ENCODE peak calls at places on chromosomes 12 and 14, in four cellular contexts. One of them, this sample, is unnamed.

GRCh38 chr12:52173526-52173925 is 18.3 kb downstream of the KRT80 start:
- DNase-seq in ovary: no peak
- DNase-seq in RWPE1: no peak
- DNase-seq in MM.1S: no peak
- DNase-seq in this sample: no peak

GRCh38 chr12:10304161-10304574 is 3.5 kb upstream of the KLRD1 start:
- DNase-seq in ovary: no peak
- DNase-seq in RWPE1: no peak
- DNase-seq in MM.1S: no peak
- DNase-seq in this sample: no peak

GRCh38 chr12:98948566-98948965 is 303.5 kb downstream of the APAF1 start:
- DNase-seq in ovary: no peak
- DNase-seq in RWPE1: no peak
- DNase-seq in MM.1S: no peak
- DNase-seq in this sample: no peak

GRCh38 chr12:5546616-5547015 is 114.7 kb downstream of the NTF3 start:
- DNase-seq in ovary: no peak
- DNase-seq in RWPE1: no peak
- DNase-seq in MM.1S: no peak
- DNase-seq in this sample: no peak

GRCh38 chr14:73713206-73713803 is 879 bp downstream of the PNMA1 start:
- DNase-seq in ovary: no peak
- DNase-seq in RWPE1: peak; percentile 41
- DNase-seq in MM.1S: no peak
- DNase-seq in this sample: no peak

GRCh38 chr12:103801709-103802585 is 39.1 kb downstream of the NT5DC3 start:
- DNase-seq in ovary: no peak
- DNase-seq in RWPE1: peak; percentile 31
- DNase-seq in MM.1S: no peak
- DNase-seq in this sample: no peak

GRCh38 chr12:6307521-6307920 is 3.0 kb upstream of the PLEKHG6 start:
- DNase-seq in ovary: no peak
- DNase-seq in RWPE1: no peak
- DNase-seq in MM.1S: no peak
- DNase-seq in this sample: peak; percentile 60

GRCh38 chr12:116525418-116526001 is 33.7 kb upstream of the MAP1LC3B2 start:
- DNase-seq in ovary: peak; percentile 66
- DNase-seq in RWPE1: peak; percentile 84
- DNase-seq in MM.1S: no peak
- DNase-seq in this sample: peak; percentile 84

GRCh38 chr12:107929436-107929835 is 154.9 kb downstream of the ASCL4 start:
- DNase-seq in ovary: no peak
- DNase-seq in RWPE1: peak; percentile 34
- DNase-seq in MM.1S: no peak
- DNase-seq in this sample: no peak

GRCh38 chr14:86799244-86799647 is 1193.7 kb downstream of the GALC start:
- DNase-seq in ovary: no peak
- DNase-seq in RWPE1: peak; percentile 78
- DNase-seq in MM.1S: no peak
- DNase-seq in this sample: no peak

GRCh38 chr14:22112004-22112403 is 438.4 kb upstream of the OR4E1 start:
- DNase-seq in ovary: no peak
- DNase-seq in RWPE1: peak; percentile 11
- DNase-seq in MM.1S: no peak
- DNase-seq in this sample: no peak
- TF ChIP-seq CTCF in ovary: no peak
- TF ChIP-seq CTCF in RWPE1: peak; percentile 45
- TF ChIP-seq CTCF in MM.1S: peak; percentile 51
- TF ChIP-seq CTCF in this sample: no peak

DNA sequence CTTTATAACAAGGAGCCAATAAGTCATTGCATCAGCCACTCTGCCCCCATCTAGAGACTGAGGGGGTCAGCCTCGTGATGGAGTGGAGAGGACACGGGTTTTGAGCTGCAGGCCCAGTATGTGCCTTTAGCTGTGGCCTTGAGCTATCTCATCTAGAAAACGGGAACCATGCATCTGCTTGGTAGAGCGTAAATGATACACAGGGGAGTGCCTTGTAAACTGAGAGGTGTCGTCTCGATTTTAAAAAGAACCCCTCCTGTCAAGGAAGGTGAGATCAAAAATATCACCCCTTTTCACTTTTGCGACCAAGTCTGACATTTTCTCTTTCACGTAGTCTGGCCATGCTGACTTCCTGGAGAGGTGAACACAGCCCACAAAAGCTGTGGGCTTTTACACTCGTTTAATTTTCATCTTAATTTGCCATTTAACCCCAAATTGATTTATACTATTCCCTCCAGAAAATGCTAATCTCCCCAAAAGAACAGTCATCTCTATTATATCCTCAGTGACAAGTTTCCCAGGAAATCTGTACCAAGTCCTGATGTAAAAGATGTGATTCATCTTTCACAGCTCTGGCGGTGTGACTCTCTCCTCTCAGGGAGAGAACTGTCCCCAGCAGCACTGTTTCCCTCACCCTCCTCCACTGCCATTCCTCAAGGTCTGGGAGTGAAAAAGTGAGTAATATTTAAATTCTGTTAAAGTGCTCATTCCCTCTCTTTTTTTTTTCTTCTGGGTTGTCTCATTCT is 30.6 kb downstream of the VCPKMT start:
- DNase-seq in ovary: no peak
- DNase-seq in RWPE1: no peak
- DNase-seq in MM.1S: no peak
- DNase-seq in this sample: no peak
- H3K27ac ChIP-seq in ovary: no peak overlapping the region
- H3K27ac ChIP-seq in RWPE1: no peak overlapping the region
- H3K27ac ChIP-seq in MM.1S: no peak overlapping the region
- H3K27ac ChIP-seq in this sample: no peak overlapping the region

DNA sequence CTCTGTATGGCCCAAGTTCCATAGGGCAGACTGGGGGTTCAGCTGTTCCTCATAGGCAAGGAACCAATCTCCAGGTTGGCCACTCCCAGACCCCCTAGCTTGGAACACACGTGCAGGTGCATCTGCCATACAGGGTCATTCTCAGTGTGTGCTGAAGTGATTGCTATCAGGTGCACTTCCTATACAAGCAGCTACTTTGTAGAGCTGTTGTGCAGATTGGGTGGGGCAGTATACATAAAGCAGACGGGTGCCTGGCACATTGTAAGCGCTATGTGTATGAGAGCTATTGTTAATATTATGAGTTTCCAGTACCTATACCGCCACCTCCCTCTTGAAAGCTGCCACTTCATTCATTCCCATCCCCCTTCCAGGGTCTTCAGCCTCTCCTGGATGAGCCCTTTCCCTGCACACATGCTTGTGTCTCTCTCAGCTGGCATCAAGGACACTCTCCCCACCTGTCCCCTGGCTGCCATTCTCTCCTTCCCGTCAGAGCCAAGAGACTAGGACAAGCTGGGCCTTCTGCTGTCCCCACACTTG is 17.2 kb downstream of the IRF2BPL start:
- DNase-seq in ovary: no peak
- DNase-seq in RWPE1: no peak
- DNase-seq in MM.1S: no peak
- DNase-seq in this sample: no peak
- TF ChIP-seq CTCF in ovary: no peak
- TF ChIP-seq CTCF in RWPE1: no peak
- TF ChIP-seq CTCF in MM.1S: no peak
- TF ChIP-seq CTCF in this sample: no peak

GRCh38 chr14:69696633-69697557 is 70.0 kb upstream of the SRSF5 start:
- DNase-seq in ovary: no peak
- DNase-seq in RWPE1: no peak
- DNase-seq in MM.1S: no peak
- DNase-seq in this sample: no peak
- H3K27ac ChIP-seq in ovary: peak overlapping the region; percentile 27
- H3K27ac ChIP-seq in RWPE1: no peak overlapping the region
- H3K27ac ChIP-seq in MM.1S: no peak overlapping the region
- H3K27ac ChIP-seq in this sample: no peak overlapping the region

GRCh38 chr12:2180737-2181082 is 127.9 kb downstream of the CACNA1C start:
- DNase-seq in ovary: no peak
- DNase-seq in RWPE1: no peak
- DNase-seq in MM.1S: no peak
- DNase-seq in this sample: no peak

GRCh38 chr12:2187195-2187963 is 134.6 kb downstream of the CACNA1C start:
- DNase-seq in ovary: no peak
- DNase-seq in RWPE1: no peak
- DNase-seq in MM.1S: no peak
- DNase-seq in this sample: no peak

GRCh38 chr12:2185751-2186341 is 133.1 kb downstream of the CACNA1C start:
- DNase-seq in ovary: no peak
- DNase-seq in RWPE1: no peak
- DNase-seq in MM.1S: no peak
- DNase-seq in this sample: no peak

GRCh38 chr12:2179953-2180736 is 127.4 kb downstream of the CACNA1C start:
- DNase-seq in ovary: peak; percentile 74
- DNase-seq in RWPE1: peak; percentile 79
- DNase-seq in MM.1S: no peak
- DNase-seq in this sample: peak; percentile 93

GRCh38 chr12:2183556-2184541 is 131.1 kb downstream of the CACNA1C start:
- DNase-seq in ovary: no peak
- DNase-seq in RWPE1: no peak
- DNase-seq in MM.1S: peak; percentile 7
- DNase-seq in this sample: no peak
- TF ChIP-seq CTCF in ovary: no peak
- TF ChIP-seq CTCF in RWPE1: no peak
- TF ChIP-seq CTCF in MM.1S: no peak
- TF ChIP-seq CTCF in this sample: no peak

GRCh38 chr14:55340482-55340881 is 69.3 kb downstream of the FBXO34 start:
- DNase-seq in ovary: no peak
- DNase-seq in RWPE1: no peak
- DNase-seq in MM.1S: no peak
- DNase-seq in this sample: no peak

GRCh38 chr14:55336691-55337090 is 65.5 kb downstream of the FBXO34 start:
- DNase-seq in ovary: no peak
- DNase-seq in RWPE1: no peak
- DNase-seq in MM.1S: no peak
- DNase-seq in this sample: no peak

GRCh38 chr14:55336161-55336560 is 64.9 kb downstream of the FBXO34 start:
- DNase-seq in ovary: no peak
- DNase-seq in RWPE1: peak; percentile 34
- DNase-seq in MM.1S: no peak
- DNase-seq in this sample: no peak

GRCh38 chr14:55333785-55334485 is 62.7 kb downstream of the FBXO34 start:
- DNase-seq in ovary: no peak
- DNase-seq in RWPE1: no peak
- DNase-seq in MM.1S: no peak
- DNase-seq in this sample: no peak

GRCh38 chr14:55339770-55340169 is 68.5 kb downstream of the FBXO34 start:
- DNase-seq in ovary: no peak
- DNase-seq in RWPE1: no peak
- DNase-seq in MM.1S: peak; percentile 60
- DNase-seq in this sample: no peak
- H3K27ac ChIP-seq in ovary: no peak overlapping the region
- H3K27ac ChIP-seq in RWPE1: no peak overlapping the region
- H3K27ac ChIP-seq in MM.1S: peak overlapping the region; percentile 16
- H3K27ac ChIP-seq in this sample: no peak overlapping the region

GRCh38 chr14:84929834-84930233 is 600.1 kb upstream of the FLRT2 start:
- DNase-seq in ovary: no peak
- DNase-seq in RWPE1: no peak
- DNase-seq in MM.1S: no peak
- DNase-seq in this sample: no peak
- TF ChIP-seq CTCF in ovary: no peak
- TF ChIP-seq CTCF in RWPE1: no peak
- TF ChIP-seq CTCF in MM.1S: no peak
- TF ChIP-seq CTCF in this sample: no peak

GRCh38 chr12:114400925-114401324 is 5.0 kb downstream of the TBX5 start:
- DNase-seq in ovary: no peak
- DNase-seq in RWPE1: no peak
- DNase-seq in MM.1S: no peak
- DNase-seq in this sample: no peak
- H3K27ac ChIP-seq in ovary: no peak overlapping the region
- H3K27ac ChIP-seq in RWPE1: no peak overlapping the region
- H3K27ac ChIP-seq in MM.1S: no peak overlapping the region
- H3K27ac ChIP-seq in this sample: peak overlapping the region; percentile 76